ENCODE peak calls at places on chromosome 9, in six cellular contexts. D is IMR-90, N is mesenchymal stem cell, O is mesendoderm, F is neuronal stem cell, T is H1. B is an unnamed sample. For H3K36me3, the result is how much of the 10 kb centered on the place peaks cover.

GRCh38 chr9:134930404-134930803 is 12.7 kb upstream of the FCN1 start:
- DNase-seq in F (no peak), T (no peak), D (no peak), N (no peak), O (no peak), B (no peak)

GRCh38 chr9:77384406-77384805 is 207.1 kb downstream of the VPS13A start:
- DNase-seq in D (peak), O (no peak), T (no peak), N (peak), F (no peak), B (peak)

GRCh38 chr9:107174441-107174840 is 108.6 kb upstream of the RAD23B start:
- DNase-seq in D (no peak), N (peak), O (no peak), F (no peak), T (no peak), B (peak)

GRCh38 chr9:20848490-20848889 is 164.4 kb downstream of the FOCAD start:
- DNase-seq in T (no peak), F (no peak), D (peak), O (no peak), N (peak), B (no peak)

GRCh38 chr9:134554011-134554749 is 87.4 kb upstream of the COL5A1 start:
- DNase-seq in T (no peak), N (no peak), O (no peak), F (no peak), D (no peak), B (no peak)

GRCh38 chr9:110748251-110748893 is 79.8 kb downstream of the MUSK start:
- DNase-seq in O (no peak), F (no peak), D (no peak), N (no peak), T (no peak), B (no peak)

GRCh38 chr9:37146372-37146771 is 26.0 kb downstream of the ZCCHC7 start:
- DNase-seq in O (no peak), N (peak), D (no peak), F (no peak), T (no peak), B (no peak)

GRCh38 chr9:105881654-105882349 is 187.5 kb downstream of the TMEM38B start:
- DNase-seq in F (peak), T (peak), O (peak), N (peak), D (peak), B (peak)

GRCh38 chr9:125486109-125486508 is 220.9 kb downstream of the MAPKAP1 start:
- DNase-seq in D (no peak), F (no peak), N (no peak), T (peak), O (no peak), B (no peak)

GRCh38 chr9:6897831-6898230 is 140.1 kb downstream of the KDM4C start:
- DNase-seq in N (no peak), F (no peak), D (no peak), T (no peak), O (no peak), B (peak)

GRCh38 chr9:90961375-90961774 is 159.8 kb downstream of the SYK start:
- DNase-seq in D (peak), N (no peak), O (no peak), T (no peak), F (no peak), B (no peak)

GRCh38 chr9:14478175-14479165 is 164.5 kb upstream of the NFIB start:
- DNase-seq in O (no peak), F (no peak), T (no peak), D (no peak), N (peak), B (no peak)

GRCh38 chr9:35727676-35728040 is 4.3 kb downstream of the TLN1 start:
- DNase-seq in F (no peak), O (no peak), D (no peak), T (no peak), N (no peak), B (no peak)
- H2BK5ac ChIP-seq in F (peak), O (peak), D (peak), T (peak), N (peak), B (peak)

GRCh38 chr9:127158995-127159801 is 36.8 kb upstream of the ANGPTL2 start:
- DNase-seq in T (peak), F (peak), D (peak), O (peak), N (peak), B (no peak)
- H3K18ac ChIP-seq in T (no peak), F (peak), D (peak), O (no peak), N (peak), B (no peak)

GRCh38 chr9:87657893-87658292 is 68.0 kb upstream of the CTSL start:
- DNase-seq in O (no peak), F (no peak), D (no peak), N (no peak), T (no peak), B (no peak)

GRCh38 chr9:87656485-87656884 is 69.4 kb upstream of the CTSL start:
- DNase-seq in D (peak), N (peak), F (no peak), O (no peak), T (no peak), B (no peak)

GRCh38 chr9:87659534-87660419 is 66.1 kb upstream of the CTSL start:
- DNase-seq in F (no peak), T (no peak), O (no peak), D (no peak), N (no peak), B (no peak)

GRCh38 chr9:87657190-87657589 is 68.7 kb upstream of the CTSL start:
- DNase-seq in F (no peak), D (no peak), N (no peak), T (no peak), O (peak), B (no peak)

GRCh38 chr9:87655731-87656130 is 70.2 kb upstream of the CTSL start:
- DNase-seq in N (no peak), T (no peak), F (no peak), D (no peak), O (no peak), B (no peak)
- H3K36me3 ChIP-seq in N (under half), T (under half), F (under half), D (under half), O (under half), B (under half)

GRCh38 chr9:124415102-124415851 is at the start of gene PSMB7:
- DNase-seq in D (peak), T (peak), F (peak), O (peak), N (peak), B (peak)
- H2BK5ac ChIP-seq in D (peak), T (peak), F (peak), O (no peak), N (no peak), B (peak)

GRCh38 chr9:131607591-131607990 is 62.3 kb downstream of the PRRT1B start:
- DNase-seq in O (peak), N (no peak), D (no peak), T (no peak), F (no peak), B (no peak)

GRCh38 chr9:131609116-131609830 is 64.0 kb downstream of the PRRT1B start:
- DNase-seq in F (no peak), O (peak), T (no peak), D (peak), N (peak), B (no peak)

GRCh38 chr9:131610231-131610761 is 65.0 kb downstream of the PRRT1B start:
- DNase-seq in N (no peak), D (peak), T (no peak), F (no peak), O (no peak), B (no peak)

GRCh38 chr9:131606896-131607567 is 61.7 kb downstream of the PRRT1B start:
- DNase-seq in F (no peak), N (no peak), D (no peak), T (no peak), O (peak), B (no peak)

GRCh38 chr9:131608469-131609115 is 63.3 kb downstream of the PRRT1B start:
- DNase-seq in F (peak), T (peak), N (peak), D (peak), O (peak), B (peak)
- H3K18ac ChIP-seq in F (peak), T (peak), N (peak), D (peak), O (no peak), B (peak)